ENCODE peak calls at places on chromosomes 11 and 22, in ten cellular contexts. D is lower lobe of right lung, L is fibroblast of lung, I is A673, U is fibroblast of mammary gland, X is K562, Z is glutamatergic neuron, R is A549, H is IMR-90, S is ascending aorta. P is an unnamed sample.

GRCh38 chr11:15580056-15580774 is 465.5 kb downstream of the INSC start:
- DNase-seq in I (no peak), U (no peak), H (no peak), R (no peak), X (peak; percentile 75), D (no peak), Z (no peak), S (no peak), L (no peak), P (no peak)

GRCh38 chr11:72751293-72752087 is 718 bp downstream of the ARAP1 start:
- DNase-seq in D (no peak), Z (no peak), X (peak; percentile 48), S (no peak), I (no peak), R (no peak), L (no peak), U (no peak), H (no peak), P (no peak)

GRCh38 chr11:117723625-117724024 is 73.4 kb downstream of the DSCAML1 start:
- DNase-seq in L (no peak), R (no peak), I (no peak), S (no peak), Z (no peak), U (no peak), X (no peak), H (no peak), D (no peak), P (no peak)

GRCh38 chr11:113166280-113166679 is 148.1 kb upstream of the TTC12 start:
- DNase-seq in X (no peak), Z (no peak), H (no peak), S (no peak), L (no peak), I (no peak), R (no peak), D (no peak), U (no peak), P (no peak)

GRCh38 chr11:18294862-18295261 is 27.1 kb downstream of the HPS5 start:
- DNase-seq in L (no peak), R (no peak), D (no peak), X (no peak), S (no peak), H (no peak), U (no peak), I (no peak), Z (no peak), P (no peak)

GRCh38 chr22:32754413-32755041 is 47.0 kb upstream of the TIMP3 start:
- DNase-seq in L (peak; percentile 51), U (peak; percentile 76), X (no peak), R (no peak), I (no peak), Z (no peak), S (no peak), H (peak; percentile 65), D (no peak), P (no peak)

GRCh38 chr11:94595061-94595460 is 27.9 kb downstream of the PIWIL4 start:
- DNase-seq in U (no peak), Z (no peak), I (no peak), S (no peak), L (no peak), R (no peak), H (no peak), X (no peak), D (no peak), P (no peak)

GRCh38 chr11:119785131-119785530 is 56.1 kb upstream of the NECTIN1 start:
- DNase-seq in X (no peak), H (no peak), D (peak; percentile 7), Z (no peak), U (no peak), R (no peak), I (no peak), S (no peak), L (no peak), P (no peak)

GRCh38 chr11:89220684-89221339 is 43.1 kb downstream of the TYR start:
- DNase-seq in Z (no peak), D (no peak), H (no peak), I (no peak), L (no peak), S (no peak), R (no peak), X (no peak), U (no peak), P (no peak)

GRCh38 chr11:12909866-12910265 is 99.2 kb upstream of the RASSF10 start:
- DNase-seq in U (peak; percentile 57), Z (no peak), H (peak; percentile 31), S (no peak), L (no peak), X (no peak), R (no peak), I (no peak), D (no peak), P (no peak)

GRCh38 chr11:2293396-2294339 is 8.1 kb downstream of the C11orf21 start:
- DNase-seq in U (no peak), I (no peak), X (peak; percentile 44), L (no peak), D (peak; percentile 54), R (no peak), Z (peak; percentile 14), H (no peak), S (peak; percentile 61), P (no peak)

GRCh38 chr11:58618215-58618614 is 4.2 kb upstream of the CNTF start:
- DNase-seq in I (peak; percentile 64), L (no peak), Z (no peak), X (peak; percentile 14), R (no peak), D (no peak), S (no peak), U (no peak), H (no peak), P (no peak)

GRCh38 chr22:30867746-30868662 is 100.6 kb downstream of the MORC2 start:
- DNase-seq in S (peak; percentile 31), D (peak; percentile 30), X (no peak), I (no peak), H (no peak), Z (no peak), L (no peak), U (no peak), R (no peak), P (no peak)

GRCh38 chr22:38697055-38697980 is 3.4 kb downstream of the JOSD1 start:
- DNase-seq in L (peak; percentile 32), U (peak; percentile 24), H (peak; percentile 58), Z (no peak), D (no peak), X (peak; percentile 73), R (no peak), S (no peak), I (no peak), P (no peak)

GRCh38 chr11:105610796-105611361 is 1.0 kb downstream of the GRIA4 start:
- DNase-seq in H (no peak), U (no peak), L (no peak), S (no peak), I (no peak), R (no peak), Z (no peak), D (no peak), X (no peak), P (no peak)

GRCh38 chr11:72673943-72674828 is at the start of gene PDE2A:
- DNase-seq in X (no peak), H (no peak), L (no peak), U (no peak), Z (peak; percentile 72), R (no peak), S (no peak), I (no peak), D (no peak), P (no peak)

GRCh38 chr11:64131657-64132387 is 34.1 kb downstream of the MACROD1 start:
- DNase-seq in U (no peak), H (no peak), D (peak; percentile 67), I (no peak), S (no peak), L (no peak), X (no peak), R (no peak), Z (no peak), P (no peak)

GRCh38 chr11:72789493-72790131 is 4.2 kb downstream of the STARD10 start:
- DNase-seq in R (no peak), X (no peak), S (peak; percentile 80), U (peak; percentile 73), Z (no peak), I (no peak), L (peak; percentile 14), D (no peak), H (peak; percentile 52), P (no peak)

GRCh38 chr22:36819112-36819511 is 2.3 kb upstream of the PVALB start:
- DNase-seq in I (no peak), U (no peak), L (no peak), H (no peak), X (no peak), Z (no peak), S (no peak), D (no peak), R (no peak), P (no peak)

GRCh38 chr11:75786101-75786736 is 17.6 kb downstream of the DGAT2 start:
- DNase-seq in U (no peak), H (no peak), Z (no peak), R (no peak), L (no peak), X (no peak), S (no peak), D (no peak), I (no peak), P (no peak)
- TF ChIP-seq CTCF in U (no peak), H (no peak), Z (no peak), R (no peak), L (no peak), X (no peak), S (no peak), D (no peak), I (no peak), P (no peak)

GRCh38 chr11:66280428-66280827 is 2.5 kb downstream of the CNIH2 start:
- DNase-seq in D (no peak), L (no peak), Z (no peak), H (no peak), U (no peak), R (no peak), S (no peak), I (peak; percentile 53), X (no peak), P (no peak)
- TF ChIP-seq CTCF in D (no peak), L (no peak), Z (no peak), H (no peak), U (no peak), R (no peak), S (no peak), I (peak; percentile 43), X (no peak), P (no peak)

GRCh38 chr22:26890870-26891269 is 233.5 kb downstream of the MIAT start:
- DNase-seq in R (no peak), X (no peak), I (no peak), S (no peak), L (no peak), D (no peak), H (no peak), Z (no peak), U (no peak), P (no peak)
- TF ChIP-seq CTCF in R (peak; percentile 15), X (no peak), I (peak; percentile 23), S (no peak), L (no peak), D (no peak), H (no peak), Z (no peak), U (no peak), P (no peak)

GRCh38 chr11:4203603-4204360 is 109.2 kb downstream of the RRM1 start:
- DNase-seq in R (no peak), L (no peak), Z (no peak), X (peak; percentile 54), D (no peak), H (no peak), I (no peak), U (no peak), S (no peak), P (no peak)
- TF ChIP-seq CTCF in R (no peak), L (no peak), Z (no peak), X (peak; percentile 59), D (no peak), H (no peak), I (no peak), U (no peak), S (no peak), P (no peak)